ENCODE peak calls at places on chromosomes 5 and 9, in ten cellular contexts. One of them, this sample, is unnamed.
A peak's percentile ranks its signal among the peaks of the same experiment; 100 is the strongest.

GRCh38 chr5:56986631-56986957 is 34.7 kb upstream of the MIER3 start:
- DNase-seq in epithelial cell of esophagus: peak; percentile 34
- DNase-seq in activated CD8-positive, alpha-beta memory T cell treated with anti-CD3 and anti-CD28 coated beads, Interleukin-2, amount 10 ng/mL, durations not matched to agents 7 days and 5 days: no peak
- DNase-seq in HEK293T: no peak
- DNase-seq in endothelial cell: no peak
- DNase-seq in A172: no peak
- DNase-seq in M059J: peak; percentile 42
- DNase-seq in fibroblast of villous mesenchyme: no peak
- DNase-seq in stimulated activated CD8-positive, alpha-beta memory T cell treated with anti-CD3 and anti-CD28 coated beads, Interleukin-12 subunit alpha, Interleukin-12 subunit beta, amount 100 ng/mL, for 1 hour: no peak
- DNase-seq in glomerular endothelial cell: no peak
- DNase-seq in this sample: no peak

GRCh38 chr5:157607371-157608161 is 32.0 kb upstream of the ADAM19 start:
- DNase-seq in epithelial cell of esophagus: peak; percentile 92
- DNase-seq in activated CD8-positive, alpha-beta memory T cell treated with anti-CD3 and anti-CD28 coated beads, Interleukin-2, amount 10 ng/mL, durations not matched to agents 7 days and 5 days: peak; percentile 92
- DNase-seq in HEK293T: no peak
- DNase-seq in endothelial cell: no peak
- DNase-seq in A172: peak; percentile 81
- DNase-seq in M059J: peak; percentile 90
- DNase-seq in fibroblast of villous mesenchyme: peak; percentile 73
- DNase-seq in stimulated activated CD8-positive, alpha-beta memory T cell treated with anti-CD3 and anti-CD28 coated beads, Interleukin-12 subunit alpha, Interleukin-12 subunit beta, amount 100 ng/mL, for 1 hour: peak; percentile 50
- DNase-seq in glomerular endothelial cell: no peak
- DNase-seq in this sample: peak; percentile 67

GRCh38 chr5:28344803-28345433 is 1306.5 kb upstream of the CDH9 start:
- DNase-seq in epithelial cell of esophagus: peak; percentile 77
- DNase-seq in activated CD8-positive, alpha-beta memory T cell treated with anti-CD3 and anti-CD28 coated beads, Interleukin-2, amount 10 ng/mL, durations not matched to agents 7 days and 5 days: no peak
- DNase-seq in HEK293T: peak; percentile 15
- DNase-seq in endothelial cell: peak; percentile 32
- DNase-seq in A172: peak; percentile 49
- DNase-seq in M059J: peak; percentile 35
- DNase-seq in fibroblast of villous mesenchyme: peak; percentile 10
- DNase-seq in stimulated activated CD8-positive, alpha-beta memory T cell treated with anti-CD3 and anti-CD28 coated beads, Interleukin-12 subunit alpha, Interleukin-12 subunit beta, amount 100 ng/mL, for 1 hour: no peak
- DNase-seq in glomerular endothelial cell: no peak
- DNase-seq in this sample: peak; percentile 0

GRCh38 chr9:85202596-85202995 is 533.1 kb downstream of the NTRK2 start:
- DNase-seq in epithelial cell of esophagus: peak; percentile 33
- DNase-seq in activated CD8-positive, alpha-beta memory T cell treated with anti-CD3 and anti-CD28 coated beads, Interleukin-2, amount 10 ng/mL, durations not matched to agents 7 days and 5 days: no peak
- DNase-seq in HEK293T: no peak
- DNase-seq in endothelial cell: no peak
- DNase-seq in A172: no peak
- DNase-seq in M059J: no peak
- DNase-seq in fibroblast of villous mesenchyme: no peak
- DNase-seq in stimulated activated CD8-positive, alpha-beta memory T cell treated with anti-CD3 and anti-CD28 coated beads, Interleukin-12 subunit alpha, Interleukin-12 subunit beta, amount 100 ng/mL, for 1 hour: no peak
- DNase-seq in glomerular endothelial cell: no peak
- DNase-seq in this sample: peak; percentile 93

GRCh38 chr9:92489209-92489608 is 6.9 kb upstream of the ASPN start:
- DNase-seq in epithelial cell of esophagus: peak; percentile 32
- DNase-seq in activated CD8-positive, alpha-beta memory T cell treated with anti-CD3 and anti-CD28 coated beads, Interleukin-2, amount 10 ng/mL, durations not matched to agents 7 days and 5 days: no peak
- DNase-seq in HEK293T: no peak
- DNase-seq in endothelial cell: no peak
- DNase-seq in A172: peak; percentile 13
- DNase-seq in M059J: peak; percentile 41
- DNase-seq in fibroblast of villous mesenchyme: no peak
- DNase-seq in stimulated activated CD8-positive, alpha-beta memory T cell treated with anti-CD3 and anti-CD28 coated beads, Interleukin-12 subunit alpha, Interleukin-12 subunit beta, amount 100 ng/mL, for 1 hour: no peak
- DNase-seq in glomerular endothelial cell: no peak
- DNase-seq in this sample: no peak

GRCh38 chr5:10331341-10331796 is 22.1 kb upstream of the MARCHF6 start:
- DNase-seq in epithelial cell of esophagus: no peak
- DNase-seq in activated CD8-positive, alpha-beta memory T cell treated with anti-CD3 and anti-CD28 coated beads, Interleukin-2, amount 10 ng/mL, durations not matched to agents 7 days and 5 days: no peak
- DNase-seq in HEK293T: no peak
- DNase-seq in endothelial cell: no peak
- DNase-seq in A172: no peak
- DNase-seq in M059J: peak; percentile 39
- DNase-seq in fibroblast of villous mesenchyme: peak; percentile 54
- DNase-seq in stimulated activated CD8-positive, alpha-beta memory T cell treated with anti-CD3 and anti-CD28 coated beads, Interleukin-12 subunit alpha, Interleukin-12 subunit beta, amount 100 ng/mL, for 1 hour: no peak
- DNase-seq in glomerular endothelial cell: no peak
- DNase-seq in this sample: no peak

GRCh38 chr5:53403758-53404157 is 76.7 kb upstream of the FST start:
- DNase-seq in epithelial cell of esophagus: no peak
- DNase-seq in activated CD8-positive, alpha-beta memory T cell treated with anti-CD3 and anti-CD28 coated beads, Interleukin-2, amount 10 ng/mL, durations not matched to agents 7 days and 5 days: no peak
- DNase-seq in HEK293T: no peak
- DNase-seq in endothelial cell: no peak
- DNase-seq in A172: peak; percentile 78
- DNase-seq in M059J: peak; percentile 69
- DNase-seq in fibroblast of villous mesenchyme: no peak
- DNase-seq in stimulated activated CD8-positive, alpha-beta memory T cell treated with anti-CD3 and anti-CD28 coated beads, Interleukin-12 subunit alpha, Interleukin-12 subunit beta, amount 100 ng/mL, for 1 hour: no peak
- DNase-seq in glomerular endothelial cell: no peak
- DNase-seq in this sample: no peak

GRCh38 chr5:151700816-151701215 is 14.1 kb upstream of the SPARC start:
- DNase-seq in epithelial cell of esophagus: no peak
- DNase-seq in activated CD8-positive, alpha-beta memory T cell treated with anti-CD3 and anti-CD28 coated beads, Interleukin-2, amount 10 ng/mL, durations not matched to agents 7 days and 5 days: no peak
- DNase-seq in HEK293T: no peak
- DNase-seq in endothelial cell: no peak
- DNase-seq in A172: no peak
- DNase-seq in M059J: no peak
- DNase-seq in fibroblast of villous mesenchyme: no peak
- DNase-seq in stimulated activated CD8-positive, alpha-beta memory T cell treated with anti-CD3 and anti-CD28 coated beads, Interleukin-12 subunit alpha, Interleukin-12 subunit beta, amount 100 ng/mL, for 1 hour: no peak
- DNase-seq in glomerular endothelial cell: no peak
- DNase-seq in this sample: no peak

GRCh38 chr5:153885166-153885565 is 153.5 kb downstream of the FAM114A2 start:
- DNase-seq in epithelial cell of esophagus: no peak
- DNase-seq in activated CD8-positive, alpha-beta memory T cell treated with anti-CD3 and anti-CD28 coated beads, Interleukin-2, amount 10 ng/mL, durations not matched to agents 7 days and 5 days: no peak
- DNase-seq in HEK293T: no peak
- DNase-seq in endothelial cell: no peak
- DNase-seq in A172: no peak
- DNase-seq in M059J: no peak
- DNase-seq in fibroblast of villous mesenchyme: no peak
- DNase-seq in stimulated activated CD8-positive, alpha-beta memory T cell treated with anti-CD3 and anti-CD28 coated beads, Interleukin-12 subunit alpha, Interleukin-12 subunit beta, amount 100 ng/mL, for 1 hour: no peak
- DNase-seq in glomerular endothelial cell: no peak
- DNase-seq in this sample: no peak

GRCh38 chr5:72178910-72179815 is 71.9 kb downstream of the MAP1B start:
- DNase-seq in epithelial cell of esophagus: peak; percentile 74
- DNase-seq in activated CD8-positive, alpha-beta memory T cell treated with anti-CD3 and anti-CD28 coated beads, Interleukin-2, amount 10 ng/mL, durations not matched to agents 7 days and 5 days: no peak
- DNase-seq in HEK293T: no peak
- DNase-seq in endothelial cell: no peak
- DNase-seq in A172: peak; percentile 94
- DNase-seq in M059J: peak; percentile 97
- DNase-seq in fibroblast of villous mesenchyme: peak; percentile 88
- DNase-seq in stimulated activated CD8-positive, alpha-beta memory T cell treated with anti-CD3 and anti-CD28 coated beads, Interleukin-12 subunit alpha, Interleukin-12 subunit beta, amount 100 ng/mL, for 1 hour: no peak
- DNase-seq in glomerular endothelial cell: no peak
- DNase-seq in this sample: peak; percentile 90

GRCh38 chr5:178417391-178417811 is 172.8 kb downstream of the COL23A1 start:
- DNase-seq in epithelial cell of esophagus: no peak
- DNase-seq in activated CD8-positive, alpha-beta memory T cell treated with anti-CD3 and anti-CD28 coated beads, Interleukin-2, amount 10 ng/mL, durations not matched to agents 7 days and 5 days: no peak
- DNase-seq in HEK293T: no peak
- DNase-seq in endothelial cell: no peak
- DNase-seq in A172: no peak
- DNase-seq in M059J: no peak
- DNase-seq in fibroblast of villous mesenchyme: no peak
- DNase-seq in stimulated activated CD8-positive, alpha-beta memory T cell treated with anti-CD3 and anti-CD28 coated beads, Interleukin-12 subunit alpha, Interleukin-12 subunit beta, amount 100 ng/mL, for 1 hour: no peak
- DNase-seq in glomerular endothelial cell: no peak
- DNase-seq in this sample: no peak

GRCh38 chr9:292915-293314 is 78.2 kb downstream of the DOCK8 start:
- DNase-seq in epithelial cell of esophagus: no peak
- DNase-seq in activated CD8-positive, alpha-beta memory T cell treated with anti-CD3 and anti-CD28 coated beads, Interleukin-2, amount 10 ng/mL, durations not matched to agents 7 days and 5 days: no peak
- DNase-seq in HEK293T: no peak
- DNase-seq in endothelial cell: no peak
- DNase-seq in A172: no peak
- DNase-seq in M059J: no peak
- DNase-seq in fibroblast of villous mesenchyme: no peak
- DNase-seq in stimulated activated CD8-positive, alpha-beta memory T cell treated with anti-CD3 and anti-CD28 coated beads, Interleukin-12 subunit alpha, Interleukin-12 subunit beta, amount 100 ng/mL, for 1 hour: no peak
- DNase-seq in glomerular endothelial cell: no peak
- DNase-seq in this sample: no peak

GRCh38 chr9:95857896-95858295 is 17.6 kb upstream of the ERCC6L2 start:
- DNase-seq in epithelial cell of esophagus: no peak
- DNase-seq in activated CD8-positive, alpha-beta memory T cell treated with anti-CD3 and anti-CD28 coated beads, Interleukin-2, amount 10 ng/mL, durations not matched to agents 7 days and 5 days: no peak
- DNase-seq in HEK293T: no peak
- DNase-seq in endothelial cell: no peak
- DNase-seq in A172: no peak
- DNase-seq in M059J: no peak
- DNase-seq in fibroblast of villous mesenchyme: no peak
- DNase-seq in stimulated activated CD8-positive, alpha-beta memory T cell treated with anti-CD3 and anti-CD28 coated beads, Interleukin-12 subunit alpha, Interleukin-12 subunit beta, amount 100 ng/mL, for 1 hour: no peak
- DNase-seq in glomerular endothelial cell: no peak
- DNase-seq in this sample: no peak

GRCh38 chr5:36630201-36630968 is 24.0 kb downstream of the SLC1A3 start:
- DNase-seq in epithelial cell of esophagus: peak; percentile 89
- DNase-seq in activated CD8-positive, alpha-beta memory T cell treated with anti-CD3 and anti-CD28 coated beads, Interleukin-2, amount 10 ng/mL, durations not matched to agents 7 days and 5 days: no peak
- DNase-seq in HEK293T: no peak
- DNase-seq in endothelial cell: no peak
- DNase-seq in A172: no peak
- DNase-seq in M059J: no peak
- DNase-seq in fibroblast of villous mesenchyme: no peak
- DNase-seq in stimulated activated CD8-positive, alpha-beta memory T cell treated with anti-CD3 and anti-CD28 coated beads, Interleukin-12 subunit alpha, Interleukin-12 subunit beta, amount 100 ng/mL, for 1 hour: no peak
- DNase-seq in glomerular endothelial cell: no peak
- DNase-seq in this sample: peak; percentile 16

GRCh38 chr9:81717747-81718077 is 28.4 kb upstream of the TLE1 start:
- DNase-seq in epithelial cell of esophagus: no peak
- DNase-seq in activated CD8-positive, alpha-beta memory T cell treated with anti-CD3 and anti-CD28 coated beads, Interleukin-2, amount 10 ng/mL, durations not matched to agents 7 days and 5 days: no peak
- DNase-seq in HEK293T: no peak
- DNase-seq in endothelial cell: no peak
- DNase-seq in A172: no peak
- DNase-seq in M059J: no peak
- DNase-seq in fibroblast of villous mesenchyme: no peak
- DNase-seq in stimulated activated CD8-positive, alpha-beta memory T cell treated with anti-CD3 and anti-CD28 coated beads, Interleukin-12 subunit alpha, Interleukin-12 subunit beta, amount 100 ng/mL, for 1 hour: no peak
- DNase-seq in glomerular endothelial cell: no peak
- DNase-seq in this sample: peak; percentile 44

GRCh38 chr9:26856413-26857032 is 36.1 kb downstream of the CAAP1 start:
- DNase-seq in epithelial cell of esophagus: peak; percentile 83
- DNase-seq in activated CD8-positive, alpha-beta memory T cell treated with anti-CD3 and anti-CD28 coated beads, Interleukin-2, amount 10 ng/mL, durations not matched to agents 7 days and 5 days: peak; percentile 44
- DNase-seq in HEK293T: peak; percentile 56
- DNase-seq in endothelial cell: peak; percentile 50
- DNase-seq in A172: peak; percentile 76
- DNase-seq in M059J: peak; percentile 69
- DNase-seq in fibroblast of villous mesenchyme: peak; percentile 66
- DNase-seq in stimulated activated CD8-positive, alpha-beta memory T cell treated with anti-CD3 and anti-CD28 coated beads, Interleukin-12 subunit alpha, Interleukin-12 subunit beta, amount 100 ng/mL, for 1 hour: no peak
- DNase-seq in glomerular endothelial cell: peak; percentile 34
- DNase-seq in this sample: peak; percentile 51

GRCh38 chr5:67855523-67855922 is 360.0 kb upstream of the PIK3R1 start:
- DNase-seq in epithelial cell of esophagus: no peak
- DNase-seq in activated CD8-positive, alpha-beta memory T cell treated with anti-CD3 and anti-CD28 coated beads, Interleukin-2, amount 10 ng/mL, durations not matched to agents 7 days and 5 days: no peak
- DNase-seq in HEK293T: no peak
- DNase-seq in endothelial cell: no peak
- DNase-seq in A172: no peak
- DNase-seq in M059J: no peak
- DNase-seq in fibroblast of villous mesenchyme: no peak
- DNase-seq in stimulated activated CD8-positive, alpha-beta memory T cell treated with anti-CD3 and anti-CD28 coated beads, Interleukin-12 subunit alpha, Interleukin-12 subunit beta, amount 100 ng/mL, for 1 hour: no peak
- DNase-seq in glomerular endothelial cell: no peak
- DNase-seq in this sample: no peak

GRCh38 chr9:37667706-37668672 is 17.2 kb downstream of the FRMPD1 start:
- DNase-seq in epithelial cell of esophagus: no peak
- DNase-seq in activated CD8-positive, alpha-beta memory T cell treated with anti-CD3 and anti-CD28 coated beads, Interleukin-2, amount 10 ng/mL, durations not matched to agents 7 days and 5 days: no peak
- DNase-seq in HEK293T: peak; percentile 46
- DNase-seq in endothelial cell: peak; percentile 18
- DNase-seq in A172: no peak
- DNase-seq in M059J: no peak
- DNase-seq in fibroblast of villous mesenchyme: no peak
- DNase-seq in stimulated activated CD8-positive, alpha-beta memory T cell treated with anti-CD3 and anti-CD28 coated beads, Interleukin-12 subunit alpha, Interleukin-12 subunit beta, amount 100 ng/mL, for 1 hour: no peak
- DNase-seq in glomerular endothelial cell: no peak
- DNase-seq in this sample: no peak

GRCh38 chr5:74201334-74202081 is 439.0 kb downstream of the ENC1 start:
- DNase-seq in epithelial cell of esophagus: peak; percentile 47
- DNase-seq in activated CD8-positive, alpha-beta memory T cell treated with anti-CD3 and anti-CD28 coated beads, Interleukin-2, amount 10 ng/mL, durations not matched to agents 7 days and 5 days: no peak
- DNase-seq in HEK293T: no peak
- DNase-seq in endothelial cell: no peak
- DNase-seq in A172: peak; percentile 96
- DNase-seq in M059J: peak; percentile 92
- DNase-seq in fibroblast of villous mesenchyme: peak; percentile 29
- DNase-seq in stimulated activated CD8-positive, alpha-beta memory T cell treated with anti-CD3 and anti-CD28 coated beads, Interleukin-12 subunit alpha, Interleukin-12 subunit beta, amount 100 ng/mL, for 1 hour: no peak
- DNase-seq in glomerular endothelial cell: no peak
- DNase-seq in this sample: no peak

GRCh38 chr5:64836190-64836750 is 67.5 kb downstream of the CWC27 start:
- DNase-seq in epithelial cell of esophagus: no peak
- DNase-seq in activated CD8-positive, alpha-beta memory T cell treated with anti-CD3 and anti-CD28 coated beads, Interleukin-2, amount 10 ng/mL, durations not matched to agents 7 days and 5 days: no peak
- DNase-seq in HEK293T: no peak
- DNase-seq in endothelial cell: no peak
- DNase-seq in A172: no peak
- DNase-seq in M059J: no peak
- DNase-seq in fibroblast of villous mesenchyme: peak; percentile 50
- DNase-seq in stimulated activated CD8-positive, alpha-beta memory T cell treated with anti-CD3 and anti-CD28 coated beads, Interleukin-12 subunit alpha, Interleukin-12 subunit beta, amount 100 ng/mL, for 1 hour: no peak
- DNase-seq in glomerular endothelial cell: no peak
- DNase-seq in this sample: peak; percentile 32

GRCh38 chr5:120093178-120093577 is 370.9 kb upstream of the PRR16 start:
- DNase-seq in epithelial cell of esophagus: no peak
- DNase-seq in activated CD8-positive, alpha-beta memory T cell treated with anti-CD3 and anti-CD28 coated beads, Interleukin-2, amount 10 ng/mL, durations not matched to agents 7 days and 5 days: no peak
- DNase-seq in HEK293T: no peak
- DNase-seq in endothelial cell: no peak
- DNase-seq in A172: no peak
- DNase-seq in M059J: no peak
- DNase-seq in fibroblast of villous mesenchyme: no peak
- DNase-seq in stimulated activated CD8-positive, alpha-beta memory T cell treated with anti-CD3 and anti-CD28 coated beads, Interleukin-12 subunit alpha, Interleukin-12 subunit beta, amount 100 ng/mL, for 1 hour: no peak
- DNase-seq in glomerular endothelial cell: no peak
- DNase-seq in this sample: no peak

GRCh38 chr5:23302438-23302837 is 205.0 kb upstream of the PRDM9 start:
- DNase-seq in epithelial cell of esophagus: no peak
- DNase-seq in activated CD8-positive, alpha-beta memory T cell treated with anti-CD3 and anti-CD28 coated beads, Interleukin-2, amount 10 ng/mL, durations not matched to agents 7 days and 5 days: no peak
- DNase-seq in HEK293T: peak; percentile 17
- DNase-seq in endothelial cell: no peak
- DNase-seq in A172: peak; percentile 24
- DNase-seq in M059J: no peak
- DNase-seq in fibroblast of villous mesenchyme: no peak
- DNase-seq in stimulated activated CD8-positive, alpha-beta memory T cell treated with anti-CD3 and anti-CD28 coated beads, Interleukin-12 subunit alpha, Interleukin-12 subunit beta, amount 100 ng/mL, for 1 hour: no peak
- DNase-seq in glomerular endothelial cell: no peak
- DNase-seq in this sample: no peak

GRCh38 chr9:5510360-5510931 is at the start of gene PDCD1LG2:
- DNase-seq in epithelial cell of esophagus: peak; percentile 79
- DNase-seq in activated CD8-positive, alpha-beta memory T cell treated with anti-CD3 and anti-CD28 coated beads, Interleukin-2, amount 10 ng/mL, durations not matched to agents 7 days and 5 days: peak; percentile 75
- DNase-seq in HEK293T: no peak
- DNase-seq in endothelial cell: no peak
- DNase-seq in A172: peak; percentile 63
- DNase-seq in M059J: peak; percentile 86
- DNase-seq in fibroblast of villous mesenchyme: peak; percentile 87
- DNase-seq in stimulated activated CD8-positive, alpha-beta memory T cell treated with anti-CD3 and anti-CD28 coated beads, Interleukin-12 subunit alpha, Interleukin-12 subunit beta, amount 100 ng/mL, for 1 hour: no peak
- DNase-seq in glomerular endothelial cell: no peak
- DNase-seq in this sample: peak; percentile 18

GRCh38 chr9:93111371-93112115 is 15.5 kb downstream of the CARD19 start:
- DNase-seq in epithelial cell of esophagus: peak; percentile 92
- DNase-seq in activated CD8-positive, alpha-beta memory T cell treated with anti-CD3 and anti-CD28 coated beads, Interleukin-2, amount 10 ng/mL, durations not matched to agents 7 days and 5 days: no peak
- DNase-seq in HEK293T: no peak
- DNase-seq in endothelial cell: no peak
- DNase-seq in A172: peak; percentile 82
- DNase-seq in M059J: peak; percentile 98
- DNase-seq in fibroblast of villous mesenchyme: no peak
- DNase-seq in stimulated activated CD8-positive, alpha-beta memory T cell treated with anti-CD3 and anti-CD28 coated beads, Interleukin-12 subunit alpha, Interleukin-12 subunit beta, amount 100 ng/mL, for 1 hour: no peak
- DNase-seq in glomerular endothelial cell: no peak
- DNase-seq in this sample: no peak

GRCh38 chr5:154243736-154244135 is 53.2 kb downstream of the GALNT10 start:
- DNase-seq in epithelial cell of esophagus: no peak
- DNase-seq in activated CD8-positive, alpha-beta memory T cell treated with anti-CD3 and anti-CD28 coated beads, Interleukin-2, amount 10 ng/mL, durations not matched to agents 7 days and 5 days: no peak
- DNase-seq in HEK293T: no peak
- DNase-seq in endothelial cell: no peak
- DNase-seq in A172: peak; percentile 64
- DNase-seq in M059J: peak; percentile 43
- DNase-seq in fibroblast of villous mesenchyme: peak; percentile 43
- DNase-seq in stimulated activated CD8-positive, alpha-beta memory T cell treated with anti-CD3 and anti-CD28 coated beads, Interleukin-12 subunit alpha, Interleukin-12 subunit beta, amount 100 ng/mL, for 1 hour: no peak
- DNase-seq in glomerular endothelial cell: no peak
- DNase-seq in this sample: no peak

GRCh38 chr9:93136011-93136440 is 2.0 kb upstream of the NINJ1 start:
- DNase-seq in epithelial cell of esophagus: peak; percentile 55
- DNase-seq in activated CD8-positive, alpha-beta memory T cell treated with anti-CD3 and anti-CD28 coated beads, Interleukin-2, amount 10 ng/mL, durations not matched to agents 7 days and 5 days: peak; percentile 38
- DNase-seq in HEK293T: no peak
- DNase-seq in endothelial cell: no peak
- DNase-seq in A172: no peak
- DNase-seq in M059J: no peak
- DNase-seq in fibroblast of villous mesenchyme: peak; percentile 54
- DNase-seq in stimulated activated CD8-positive, alpha-beta memory T cell treated with anti-CD3 and anti-CD28 coated beads, Interleukin-12 subunit alpha, Interleukin-12 subunit beta, amount 100 ng/mL, for 1 hour: no peak
- DNase-seq in glomerular endothelial cell: no peak
- DNase-seq in this sample: no peak

GRCh38 chr5:172901788-172902496 is 57.3 kb upstream of the RPL26L1 start:
- DNase-seq in epithelial cell of esophagus: peak; percentile 52
- DNase-seq in activated CD8-positive, alpha-beta memory T cell treated with anti-CD3 and anti-CD28 coated beads, Interleukin-2, amount 10 ng/mL, durations not matched to agents 7 days and 5 days: no peak
- DNase-seq in HEK293T: no peak
- DNase-seq in endothelial cell: no peak
- DNase-seq in A172: peak; percentile 56
- DNase-seq in M059J: peak; percentile 93
- DNase-seq in fibroblast of villous mesenchyme: peak; percentile 78
- DNase-seq in stimulated activated CD8-positive, alpha-beta memory T cell treated with anti-CD3 and anti-CD28 coated beads, Interleukin-12 subunit alpha, Interleukin-12 subunit beta, amount 100 ng/mL, for 1 hour: no peak
- DNase-seq in glomerular endothelial cell: no peak
- DNase-seq in this sample: no peak

GRCh38 chr5:56622146-56622545 is 193.2 kb upstream of the MAP3K1 start:
- DNase-seq in epithelial cell of esophagus: no peak
- DNase-seq in activated CD8-positive, alpha-beta memory T cell treated with anti-CD3 and anti-CD28 coated beads, Interleukin-2, amount 10 ng/mL, durations not matched to agents 7 days and 5 days: no peak
- DNase-seq in HEK293T: no peak
- DNase-seq in endothelial cell: no peak
- DNase-seq in A172: no peak
- DNase-seq in M059J: no peak
- DNase-seq in fibroblast of villous mesenchyme: no peak
- DNase-seq in stimulated activated CD8-positive, alpha-beta memory T cell treated with anti-CD3 and anti-CD28 coated beads, Interleukin-12 subunit alpha, Interleukin-12 subunit beta, amount 100 ng/mL, for 1 hour: no peak
- DNase-seq in glomerular endothelial cell: no peak
- DNase-seq in this sample: no peak